ENCODE peak calls at places on chromosome 22, in six cellular contexts. Q is activated T-helper 1 cell treated with anti-CD3 and anti-CD28 coated beads, Interleukin-2, amount 50 U/mL, for 16 hours; A is NCI-H748 treated with DMSO at 0.1 percent for 48 hours; B is kidney tubule cell; F is lower leg skin; I is stomach. J is an unnamed sample.

GRCh38 chr22:49497266-49497665 is 330.4 kb downstream of the BRD1 start:
- DNase-seq in F (no peak), I (no peak), Q (no peak), A (peak), B (no peak), J (no peak)

GRCh38 chr22:35349368-35349703 is 31.6 kb upstream of the HMOX1 start:
- DNase-seq in I (no peak), A (no peak), F (no peak), B (no peak), Q (no peak), J (peak)

GRCh38 chr22:23522642-23523251 is 57.3 kb downstream of the IGLL1 start:
- DNase-seq in A (no peak), Q (no peak), B (peak), I (no peak), F (no peak), J (no peak)

GRCh38 chr22:26770624-26771023 is 113.2 kb downstream of the MIAT start:
- DNase-seq in I (no peak), B (no peak), A (no peak), F (no peak), Q (no peak), J (no peak)

GRCh38 chr22:28006271-28006670 is 87.2 kb upstream of the PITPNB start:
- DNase-seq in B (no peak), Q (no peak), A (no peak), I (no peak), F (no peak), J (no peak)

GRCh38 chr22:22061085-22062077 is 78.8 kb upstream of the TOP3B start:
- DNase-seq in I (no peak), B (no peak), Q (no peak), F (no peak), A (no peak), J (no peak)

GRCh38 chr22:29539105-29539504 is 14.5 kb downstream of the THOC5 start:
- DNase-seq in F (no peak), Q (no peak), B (no peak), I (no peak), A (no peak), J (no peak)

GRCh38 chr22:22403771-22404170 is 104.8 kb downstream of the ZNF280B start:
- DNase-seq in B (no peak), I (no peak), F (peak), Q (no peak), A (no peak), J (peak)

GRCh38 chr22:46150615-46151423 is 493 bp downstream of the PPARA start:
- DNase-seq in I (peak), A (no peak), Q (peak), B (peak), F (no peak), J (no peak)

GRCh38 chr22:19488884-19489843 is 9.4 kb downstream of the CDC45 start:
- DNase-seq in F (no peak), B (no peak), I (no peak), Q (no peak), A (no peak), J (no peak)